ENCODE peak calls at places on chromosomes 16 and 17, in eight cellular contexts. One of them, this sample, is unnamed. For H3K4me1, the result is how much of the 10 kb centered on the place peaks cover.

GRCh38 chr17:75785770-75786538 is 1.3 kb downstream of the UNK start:
- DNase-seq in H1: no peak
- DNase-seq in sigmoid colon: peak
- DNase-seq in transverse colon: no peak
- DNase-seq in stomach: no peak
- DNase-seq in esophagus muscularis mucosa: no peak
- DNase-seq in SK-N-SH: peak
- DNase-seq in GM12878: no peak
- DNase-seq in this sample: peak

GRCh38 chr17:35866356-35866950 is 2.2 kb downstream of the HEATR9 start:
- DNase-seq in H1: no peak
- DNase-seq in sigmoid colon: no peak
- DNase-seq in transverse colon: no peak
- DNase-seq in stomach: no peak
- DNase-seq in esophagus muscularis mucosa: no peak
- DNase-seq in SK-N-SH: no peak
- DNase-seq in GM12878: no peak
- DNase-seq in this sample: no peak

GRCh38 chr17:7322520-7323194 is 6.5 kb downstream of the NEURL4 start:
- DNase-seq in H1: no peak
- DNase-seq in sigmoid colon: peak
- DNase-seq in transverse colon: no peak
- DNase-seq in stomach: no peak
- DNase-seq in esophagus muscularis mucosa: no peak
- DNase-seq in SK-N-SH: no peak
- DNase-seq in GM12878: no peak
- DNase-seq in this sample: no peak

GRCh38 chr17:76161619-76162222 is 20.7 kb upstream of the FOXJ1 start:
- DNase-seq in H1: no peak
- DNase-seq in sigmoid colon: no peak
- DNase-seq in transverse colon: no peak
- DNase-seq in stomach: no peak
- DNase-seq in esophagus muscularis mucosa: no peak
- DNase-seq in SK-N-SH: no peak
- DNase-seq in GM12878: no peak
- DNase-seq in this sample: no peak

GRCh38 chr16:14497245-14498082 is 132.6 kb downstream of the PARN start:
- DNase-seq in H1: no peak
- DNase-seq in sigmoid colon: no peak
- DNase-seq in transverse colon: no peak
- DNase-seq in stomach: no peak
- DNase-seq in esophagus muscularis mucosa: peak
- DNase-seq in SK-N-SH: no peak
- DNase-seq in GM12878: no peak
- DNase-seq in this sample: no peak

GRCh38 chr16:62755938-62756337 is 719.7 kb upstream of the CDH8 start:
- DNase-seq in H1: no peak
- DNase-seq in sigmoid colon: no peak
- DNase-seq in transverse colon: no peak
- DNase-seq in stomach: no peak
- DNase-seq in esophagus muscularis mucosa: no peak
- DNase-seq in SK-N-SH: no peak
- DNase-seq in GM12878: no peak
- DNase-seq in this sample: no peak

GRCh38 chr16:79811541-79811940 is 211.0 kb upstream of the MAF start:
- DNase-seq in H1: no peak
- DNase-seq in sigmoid colon: no peak
- DNase-seq in transverse colon: no peak
- DNase-seq in stomach: no peak
- DNase-seq in esophagus muscularis mucosa: no peak
- DNase-seq in SK-N-SH: no peak
- DNase-seq in GM12878: no peak
- DNase-seq in this sample: no peak

GRCh38 chr16:3553138-3553923 is 23.9 kb downstream of the NLRC3 start:
- DNase-seq in H1: no peak
- DNase-seq in sigmoid colon: no peak
- DNase-seq in transverse colon: no peak
- DNase-seq in stomach: no peak
- DNase-seq in esophagus muscularis mucosa: no peak
- DNase-seq in SK-N-SH: no peak
- DNase-seq in GM12878: no peak
- DNase-seq in this sample: no peak

GRCh38 chr16:85062303-85062702 is 34.7 kb downstream of the KIAA0513 start:
- DNase-seq in H1: no peak
- DNase-seq in sigmoid colon: no peak
- DNase-seq in transverse colon: no peak
- DNase-seq in stomach: no peak
- DNase-seq in esophagus muscularis mucosa: no peak
- DNase-seq in SK-N-SH: no peak
- DNase-seq in GM12878: no peak
- DNase-seq in this sample: no peak

GRCh38 chr17:8408371-8408770 is 10.7 kb upstream of the RNF222 start:
- DNase-seq in H1: no peak
- DNase-seq in sigmoid colon: no peak
- DNase-seq in transverse colon: peak
- DNase-seq in stomach: peak
- DNase-seq in esophagus muscularis mucosa: no peak
- DNase-seq in SK-N-SH: no peak
- DNase-seq in GM12878: no peak
- DNase-seq in this sample: no peak

GRCh38 chr17:71855000-71855399 is 265.8 kb upstream of the SOX9 start:
- DNase-seq in H1: no peak
- DNase-seq in sigmoid colon: no peak
- DNase-seq in transverse colon: no peak
- DNase-seq in stomach: no peak
- DNase-seq in esophagus muscularis mucosa: no peak
- DNase-seq in SK-N-SH: peak
- DNase-seq in GM12878: no peak
- DNase-seq in this sample: no peak

GRCh38 chr16:50680907-50681885 is at the start of gene SNX20:
- DNase-seq in H1: no peak
- DNase-seq in sigmoid colon: no peak
- DNase-seq in transverse colon: peak
- DNase-seq in stomach: peak
- DNase-seq in esophagus muscularis mucosa: no peak
- DNase-seq in SK-N-SH: no peak
- DNase-seq in GM12878: peak
- DNase-seq in this sample: no peak

GRCh38 chr16:79217375-79218011 is 383.0 kb downstream of the MAF start:
- DNase-seq in H1: no peak
- DNase-seq in sigmoid colon: no peak
- DNase-seq in transverse colon: no peak
- DNase-seq in stomach: no peak
- DNase-seq in esophagus muscularis mucosa: no peak
- DNase-seq in SK-N-SH: no peak
- DNase-seq in GM12878: no peak
- DNase-seq in this sample: no peak

GRCh38 chr16:53071748-53072301 is 17.0 kb downstream of the CHD9 start:
- DNase-seq in H1: no peak
- DNase-seq in sigmoid colon: peak
- DNase-seq in transverse colon: peak
- DNase-seq in stomach: no peak
- DNase-seq in esophagus muscularis mucosa: no peak
- DNase-seq in SK-N-SH: peak
- DNase-seq in GM12878: no peak
- DNase-seq in this sample: no peak

GRCh38 chr17:53353919-53354351 is 468.8 kb upstream of the KIF2B start:
- DNase-seq in H1: no peak
- DNase-seq in sigmoid colon: peak
- DNase-seq in transverse colon: peak
- DNase-seq in stomach: peak
- DNase-seq in esophagus muscularis mucosa: peak
- DNase-seq in SK-N-SH: peak
- DNase-seq in GM12878: no peak
- DNase-seq in this sample: no peak

GRCh38 chr17:33494156-33494555 is 201.1 kb upstream of the ASIC2 start:
- DNase-seq in H1: no peak
- DNase-seq in sigmoid colon: no peak
- DNase-seq in transverse colon: no peak
- DNase-seq in stomach: no peak
- DNase-seq in esophagus muscularis mucosa: no peak
- DNase-seq in SK-N-SH: no peak
- DNase-seq in GM12878: no peak
- DNase-seq in this sample: no peak

GRCh38 chr17:5033352-5034015 is 1.7 kb downstream of the SLC52A1 start:
- DNase-seq in H1: no peak
- DNase-seq in sigmoid colon: no peak
- DNase-seq in transverse colon: no peak
- DNase-seq in stomach: no peak
- DNase-seq in esophagus muscularis mucosa: no peak
- DNase-seq in SK-N-SH: no peak
- DNase-seq in GM12878: no peak
- DNase-seq in this sample: no peak

GRCh38 chr17:7651959-7652658 is 1.4 kb downstream of the ATP1B2 start:
- DNase-seq in H1: no peak
- DNase-seq in sigmoid colon: no peak
- DNase-seq in transverse colon: no peak
- DNase-seq in stomach: no peak
- DNase-seq in esophagus muscularis mucosa: no peak
- DNase-seq in SK-N-SH: no peak
- DNase-seq in GM12878: no peak
- DNase-seq in this sample: no peak

GRCh38 chr16:17567455-17567854 is 96.7 kb upstream of the XYLT1 start:
- DNase-seq in H1: no peak
- DNase-seq in sigmoid colon: no peak
- DNase-seq in transverse colon: no peak
- DNase-seq in stomach: no peak
- DNase-seq in esophagus muscularis mucosa: no peak
- DNase-seq in SK-N-SH: no peak
- DNase-seq in GM12878: no peak
- DNase-seq in this sample: no peak

GRCh38 chr17:38544839-38545209 is 60.9 kb downstream of the SRCIN1 start:
- DNase-seq in H1: no peak
- DNase-seq in sigmoid colon: no peak
- DNase-seq in transverse colon: no peak
- DNase-seq in stomach: no peak
- DNase-seq in esophagus muscularis mucosa: no peak
- DNase-seq in SK-N-SH: no peak
- DNase-seq in GM12878: no peak
- DNase-seq in this sample: no peak

GRCh38 chr17:65018612-65019290 is 37.8 kb downstream of the GNA13 start:
- DNase-seq in H1: no peak
- DNase-seq in sigmoid colon: no peak
- DNase-seq in transverse colon: no peak
- DNase-seq in stomach: no peak
- DNase-seq in esophagus muscularis mucosa: no peak
- DNase-seq in SK-N-SH: no peak
- DNase-seq in GM12878: no peak
- DNase-seq in this sample: no peak
- TF ChIP-seq EP300 in H1: no peak
- TF ChIP-seq EP300 in sigmoid colon: no peak
- TF ChIP-seq EP300 in transverse colon: no peak
- TF ChIP-seq EP300 in stomach: no peak
- TF ChIP-seq EP300 in esophagus muscularis mucosa: no peak
- TF ChIP-seq EP300 in SK-N-SH: no peak
- TF ChIP-seq EP300 in GM12878: no peak
- TF ChIP-seq EP300 in this sample: no peak

DNA sequence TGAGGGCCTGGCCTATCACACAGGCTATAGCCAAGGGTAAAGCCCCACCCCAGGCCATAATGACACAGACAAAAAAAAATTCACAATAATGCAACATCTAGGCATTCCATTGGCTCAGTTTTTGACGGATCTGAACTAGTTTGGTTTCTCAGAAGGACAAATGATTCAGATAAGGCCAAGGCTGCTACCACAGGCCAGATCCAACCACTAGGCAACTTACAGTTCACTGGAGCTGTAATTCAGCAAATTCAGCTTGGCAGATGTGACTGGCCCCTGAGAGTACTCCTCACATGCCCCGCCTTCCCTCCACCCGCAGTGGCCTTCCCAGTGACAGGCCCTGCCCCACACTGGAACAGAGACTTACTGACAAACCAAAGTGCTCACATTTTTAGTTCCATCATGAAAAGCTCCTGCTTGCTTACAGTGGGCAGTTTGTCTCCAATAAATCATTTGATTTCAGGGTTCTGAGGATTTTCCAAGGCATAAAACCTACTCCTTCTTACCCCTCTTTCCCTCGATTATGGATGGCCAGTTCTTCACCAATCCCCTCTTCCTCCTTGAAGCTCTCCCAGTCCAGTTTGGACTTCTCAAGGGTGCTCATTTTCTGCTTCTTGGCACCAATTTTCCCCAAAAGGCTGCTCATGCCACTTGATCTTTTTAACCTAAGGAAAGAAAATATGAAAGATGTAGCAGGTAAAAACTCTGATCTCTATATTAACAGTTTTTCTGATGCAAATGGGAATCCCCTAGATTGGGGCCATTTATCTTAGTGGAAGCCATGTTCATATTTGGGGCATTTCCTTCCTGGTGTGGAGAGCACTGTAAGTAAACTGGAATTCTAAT is 53.3 kb upstream of the BCAR1 start:
- DNase-seq in H1: no peak
- DNase-seq in sigmoid colon: peak
- DNase-seq in transverse colon: peak
- DNase-seq in stomach: peak
- DNase-seq in esophagus muscularis mucosa: no peak
- DNase-seq in SK-N-SH: no peak
- DNase-seq in GM12878: no peak
- DNase-seq in this sample: peak
- TF ChIP-seq POLR2AphosphoS5 in H1: no peak
- TF ChIP-seq POLR2AphosphoS5 in sigmoid colon: no peak
- TF ChIP-seq POLR2AphosphoS5 in transverse colon: no peak
- TF ChIP-seq POLR2AphosphoS5 in stomach: no peak
- TF ChIP-seq POLR2AphosphoS5 in esophagus muscularis mucosa: no peak
- TF ChIP-seq POLR2AphosphoS5 in SK-N-SH: no peak
- TF ChIP-seq POLR2AphosphoS5 in GM12878: no peak
- TF ChIP-seq POLR2AphosphoS5 in this sample: no peak

DNA sequence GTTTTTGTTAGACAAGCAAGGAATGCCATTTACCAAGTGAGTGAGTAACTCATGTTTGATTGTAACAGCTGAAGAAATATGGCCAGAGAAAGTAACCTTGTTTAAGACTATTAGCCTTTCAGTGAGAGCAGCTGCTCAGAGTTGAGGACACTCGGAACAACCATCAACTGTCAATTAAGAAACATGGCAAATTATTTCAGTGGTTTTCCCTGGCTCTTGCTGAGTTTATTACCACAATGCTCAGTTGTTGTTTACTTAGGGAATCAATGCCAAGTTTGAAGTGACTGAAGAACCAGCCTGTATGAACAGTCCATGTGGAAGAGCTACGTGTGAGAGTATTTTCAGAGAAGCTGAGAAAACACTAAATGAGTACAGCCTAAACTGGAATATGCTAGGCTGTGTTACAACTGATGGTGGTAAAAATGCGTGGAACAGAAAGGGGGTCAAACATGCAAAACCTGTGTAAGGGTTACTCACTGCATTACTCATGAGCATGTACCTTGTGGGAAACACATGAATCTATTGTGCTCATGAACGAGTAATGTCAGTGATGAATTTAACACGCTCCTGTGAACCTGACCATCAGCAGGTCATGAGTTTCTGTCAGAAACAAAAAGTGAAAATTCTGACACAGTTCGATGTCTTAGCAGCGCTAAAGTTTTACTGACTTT is 33.7 kb downstream of the GNA13 start:
- DNase-seq in H1: no peak
- DNase-seq in sigmoid colon: no peak
- DNase-seq in transverse colon: no peak
- DNase-seq in stomach: no peak
- DNase-seq in esophagus muscularis mucosa: no peak
- DNase-seq in SK-N-SH: no peak
- DNase-seq in GM12878: peak
- DNase-seq in this sample: no peak
- H3K4me1 ChIP-seq in H1: under half
- H3K4me1 ChIP-seq in sigmoid colon: half or more
- H3K4me1 ChIP-seq in transverse colon: half or more
- H3K4me1 ChIP-seq in stomach: half or more
- H3K4me1 ChIP-seq in esophagus muscularis mucosa: half or more
- H3K4me1 ChIP-seq in SK-N-SH: under half
- H3K4me1 ChIP-seq in GM12878: under half
- H3K4me1 ChIP-seq in this sample: half or more

GRCh38 chr16:27781195-27781524 is 231.2 kb downstream of the KATNIP start:
- DNase-seq in H1: no peak
- DNase-seq in sigmoid colon: peak
- DNase-seq in transverse colon: no peak
- DNase-seq in stomach: no peak
- DNase-seq in esophagus muscularis mucosa: no peak
- DNase-seq in SK-N-SH: peak
- DNase-seq in GM12878: no peak
- DNase-seq in this sample: no peak
- TF ChIP-seq EP300 in H1: no peak
- TF ChIP-seq EP300 in sigmoid colon: no peak
- TF ChIP-seq EP300 in transverse colon: no peak
- TF ChIP-seq EP300 in stomach: no peak
- TF ChIP-seq EP300 in esophagus muscularis mucosa: no peak
- TF ChIP-seq EP300 in SK-N-SH: no peak
- TF ChIP-seq EP300 in GM12878: no peak
- TF ChIP-seq EP300 in this sample: no peak

This sample was measured in suprapubic skin.